ENCODE peak calls at places on chromosomes 2 and 18, in four cellular contexts. V, N, P and Z are unnamed samples.

GRCh38 chr2:86439879-86440630 is 1.1 kb upstream of the KDM3A start:
- DNase-seq in P (no peak), N (no peak), V (no peak), Z (no peak)

GRCh38 chr2:11314482-11314881 is 30.0 kb downstream of the ROCK2 start:
- DNase-seq in N (peak), V (no peak), P (no peak), Z (no peak)

GRCh38 chr2:47336259-47337238 is 66.4 kb upstream of the MSH2 start:
- DNase-seq in N (no peak), V (no peak), P (peak), Z (no peak)

GRCh38 chr2:152464853-152465470 is 130.0 kb downstream of the FMNL2 start:
- DNase-seq in P (no peak), V (no peak), N (no peak), Z (no peak)

GRCh38 chr2:36357506-36358316 is 2.1 kb downstream of the CRIM1 start:
- DNase-seq in N (peak), P (peak), V (peak), Z (peak)

GRCh38 chr18:35477497-35477896 is 20.3 kb downstream of the INO80C start:
- DNase-seq in N (no peak), P (no peak), V (no peak), Z (no peak)

GRCh38 chr2:39359453-39360038 is 77.5 kb downstream of the MAP4K3 start:
- DNase-seq in V (no peak), P (no peak), N (no peak), Z (no peak)

GRCh38 chr2:105447476-105447875 is 48.6 kb upstream of the FHL2 start:
- DNase-seq in P (no peak), V (peak), N (peak), Z (no peak)

GRCh38 chr2:47239119-47239969 is 84.2 kb upstream of the STPG4 start:
- DNase-seq in P (no peak), N (no peak), V (no peak), Z (no peak)

GRCh38 chr2:235195921-235196320 is 244.1 kb downstream of the SH3BP4 start:
- DNase-seq in P (no peak), N (no peak), V (no peak), Z (no peak)

GRCh38 chr2:217851191-217852020 is 151.4 kb downstream of the TNS1 start:
- DNase-seq in P (no peak), V (peak), N (peak), Z (peak)

DNA sequence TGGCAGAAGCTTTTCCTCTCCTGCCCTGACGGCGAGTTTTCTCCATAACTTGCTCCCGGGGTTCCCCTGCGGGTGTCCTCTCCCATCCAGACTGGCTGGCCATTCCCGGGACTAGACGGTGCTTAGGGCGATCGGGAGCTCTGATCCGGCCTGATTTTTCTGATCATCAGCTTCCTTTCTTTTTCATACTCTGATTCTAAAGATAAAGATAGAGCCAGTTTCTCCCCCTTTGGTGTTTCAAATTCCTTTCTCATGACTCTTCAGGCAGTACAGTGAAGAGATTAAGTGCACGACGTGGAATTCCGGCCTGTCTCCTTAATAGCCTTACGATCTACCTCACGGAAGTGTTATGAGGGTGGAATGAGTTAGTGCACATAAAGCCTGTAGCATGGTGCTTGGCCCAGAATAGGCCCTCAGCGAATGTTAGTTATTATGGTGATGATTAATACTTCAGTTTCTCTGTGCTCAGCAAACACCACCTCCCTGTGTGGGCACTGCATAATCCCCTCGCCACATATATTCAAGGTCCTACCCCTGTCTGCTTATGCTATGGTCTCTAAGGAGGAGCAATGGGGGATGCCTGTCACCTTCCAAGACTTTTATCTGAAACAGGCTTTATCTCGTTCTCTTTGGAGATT is 254.9 kb downstream of the CDH2 start:
- DNase-seq in V (peak), P (peak), N (peak), Z (peak)
- H3K4me3 ChIP-seq in V (no peak), P (peak), N (no peak), Z (no peak)

DNA sequence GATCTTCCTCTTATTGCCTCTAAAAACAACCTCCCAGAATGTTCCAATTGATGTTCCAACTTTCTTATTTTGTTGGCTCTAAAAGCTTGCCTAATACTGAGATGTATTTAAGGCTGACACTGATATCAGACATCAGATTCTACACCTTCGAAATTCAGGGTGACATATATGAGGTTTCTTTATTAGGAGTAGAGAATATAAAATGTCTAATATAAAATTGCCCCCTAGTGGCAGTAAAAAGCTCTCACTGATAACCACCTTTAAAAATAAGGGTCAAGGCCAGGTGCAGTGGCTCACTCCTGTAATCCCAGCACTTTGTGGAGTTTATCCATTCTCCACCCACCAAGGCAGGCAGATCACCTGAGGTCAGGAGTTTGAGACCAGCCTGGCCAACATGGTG is 789.7 kb upstream of the SLC39A10 start:
- DNase-seq in P (no peak), N (peak), V (peak), Z (peak)
- TF ChIP-seq CTCF in P (peak), N (peak), V (peak), Z (peak)

GRCh38 chr2:157440404-157441071 is 3.4 kb downstream of the CYTIP start:
- DNase-seq in P (no peak), N (no peak), V (no peak), Z (no peak)
- H3K4me3 ChIP-seq in P (no peak), N (no peak), V (no peak), Z (no peak)

DNA sequence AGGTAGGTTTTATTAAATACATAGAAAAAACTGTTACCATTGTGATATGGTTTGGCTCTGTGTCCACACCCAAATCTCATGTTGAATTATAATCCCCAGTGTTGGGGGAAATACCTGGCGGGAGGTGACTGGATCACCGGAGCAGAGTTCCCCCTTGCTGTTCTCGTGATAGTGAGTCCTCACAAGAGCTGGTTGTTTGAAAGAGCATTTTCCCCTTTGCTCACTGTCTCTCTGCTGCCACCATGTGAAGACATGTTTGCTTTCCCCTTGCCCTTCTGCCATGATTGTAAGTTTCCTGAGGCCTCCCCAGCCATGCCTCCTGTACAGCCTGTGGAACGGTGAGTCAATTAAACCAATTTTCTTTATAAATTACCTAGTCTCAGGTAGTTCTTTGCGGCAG is 352.7 kb upstream of the SLC39A10 start:
- DNase-seq in V (peak), P (peak), N (peak), Z (peak)
- TF ChIP-seq CTCF in V (peak), P (peak), N (peak), Z (peak)